ENCODE peak calls at places on chromosomes 7 and 10, in ten cellular contexts. P is stimulated activated CD4-positive, alpha-beta T cell treated with anti-CD3 and anti-CD28 coated beads, Interleukin-1b, Interleukin-23, amount 100 ng/mL, for 48 hours; B is hippocampal formation; T is astrocyte of the cerebellum; Y is DMS153; S is H54; N is activated CD4-positive, alpha-beta T cell treated with anti-CD3 and anti-CD28 coated beads for 1 hour; E is ureter; G is brain microvascular endothelial cell; U is NCI-H2171. Z is an unnamed sample.

GRCh38 chr10:14433147-14433546 is 102.4 kb upstream of the FRMD4A start:
- DNase-seq in S (no peak), T (no peak), N (no peak), P (no peak), Y (no peak), U (no peak), G (no peak), E (no peak), B (no peak), Z (no peak)

GRCh38 chr10:121838931-121839330 is 88.9 kb downstream of the ATE1 start:
- DNase-seq in N (no peak), Y (no peak), P (no peak), G (no peak), T (no peak), U (no peak), S (no peak), E (no peak), B (no peak), Z (no peak)

GRCh38 chr10:113953505-113954272 is 90.0 kb upstream of the ADRB1 start:
- DNase-seq in Y (no peak), N (no peak), B (no peak), G (no peak), U (no peak), T (no peak), E (no peak), S (no peak), P (no peak), Z (peak)

GRCh38 chr10:83489161-83489560 is 650.1 kb upstream of the GHITM start:
- DNase-seq in U (no peak), B (no peak), N (no peak), S (no peak), E (no peak), T (no peak), P (no peak), G (no peak), Y (no peak), Z (no peak)

GRCh38 chr10:3102721-3103410 is 35.5 kb downstream of the PFKP start:
- DNase-seq in N (no peak), G (no peak), Y (peak), S (no peak), T (peak), E (no peak), P (no peak), U (no peak), B (no peak), Z (peak)

GRCh38 chr7:44561962-44562621 is 11.6 kb downstream of the DDX56 start:
- DNase-seq in N (no peak), Y (no peak), T (no peak), S (peak), P (no peak), U (no peak), B (no peak), E (no peak), G (peak), Z (peak)

GRCh38 chr10:82668266-82668665 is 793.3 kb downstream of the NRG3 start:
- DNase-seq in N (no peak), Y (no peak), S (no peak), P (no peak), U (no peak), G (peak), E (no peak), B (no peak), T (no peak), Z (no peak)

GRCh38 chr10:86139066-86139657 is 227.4 kb downstream of the GRID1 start:
- DNase-seq in G (no peak), Y (no peak), T (no peak), S (no peak), N (no peak), U (no peak), P (peak), E (no peak), B (no peak), Z (peak)

GRCh38 chr10:104622175-104622574 is 18.9 kb upstream of the SORCS3 start:
- DNase-seq in E (no peak), P (no peak), S (no peak), B (no peak), Y (no peak), U (no peak), G (no peak), N (no peak), T (no peak), Z (no peak)

Z was measured in putamen.